ENCODE peak calls at places on chromosomes 5 and 9, in eight cellular contexts. D, B, V, J, Y, U, I and H are unnamed samples.

GRCh38 chr5:157271740-157272271 is 5.9 kb downstream of the CYFIP2 start:
- DNase-seq in Y (peak), D (no peak), J (no peak), V (no peak), B (no peak), U (no peak), I (no peak), H (no peak)

GRCh38 chr5:167871091-167871490 is 420.4 kb upstream of the WWC1 start:
- DNase-seq in J (no peak), Y (no peak), B (no peak), V (no peak), U (peak), I (no peak), D (peak), H (no peak)

GRCh38 chr9:133967024-133967741 is 24.9 kb downstream of the VAV2 start:
- DNase-seq in B (no peak), J (peak), I (no peak), U (peak), D (no peak), V (no peak), Y (no peak), H (no peak)

GRCh38 chr5:66828551-66829421 is 232.6 kb downstream of the MAST4 start:
- DNase-seq in V (peak), B (no peak), D (peak), I (peak), U (peak), J (peak), Y (no peak), H (no peak)

GRCh38 chr9:74974558-74974957 is 21.8 kb upstream of the C9orf40 start:
- DNase-seq in U (no peak), J (no peak), D (no peak), V (no peak), I (no peak), Y (no peak), B (no peak), H (no peak)

GRCh38 chr9:133767625-133768024 is 29.5 kb upstream of the SARDH start:
- DNase-seq in Y (no peak), D (no peak), I (peak), U (no peak), V (no peak), B (no peak), J (no peak), H (no peak)

GRCh38 chr5:164998590-164998989 is 1493.2 kb downstream of the MAT2B start:
- DNase-seq in Y (no peak), D (no peak), U (no peak), J (no peak), V (no peak), I (no peak), B (no peak), H (no peak)

GRCh38 chr9:94920439-94920951 is 194.0 kb downstream of the AOPEP start:
- DNase-seq in Y (no peak), D (peak), I (no peak), J (no peak), B (peak), U (peak), V (no peak), H (no peak)

GRCh38 chr9:3674561-3674960 is 148.8 kb upstream of the RFX3 start:
- DNase-seq in I (no peak), Y (no peak), J (no peak), B (no peak), V (no peak), U (no peak), D (no peak), H (no peak)

GRCh38 chr9:119905706-119906105 is 536.5 kb upstream of the BRINP1 start:
- DNase-seq in V (no peak), D (peak), U (no peak), Y (no peak), J (no peak), I (no peak), B (no peak), H (no peak)

GRCh38 chr5:32276173-32276853 is 36.4 kb downstream of the MTMR12 start:
- DNase-seq in Y (peak), J (no peak), U (peak), D (peak), I (no peak), B (peak), V (no peak), H (peak)

GRCh38 chr9:115615821-115616665 is 498.1 kb upstream of the TNC start:
- DNase-seq in V (no peak), J (peak), D (peak), Y (no peak), U (peak), I (no peak), B (peak), H (no peak)

GRCh38 chr5:150582281-150582791 is 58.1 kb upstream of the SYNPO start:
- DNase-seq in V (no peak), B (no peak), J (no peak), Y (no peak), U (peak), I (no peak), D (no peak), H (no peak)

GRCh38 chr9:36985769-36986547 is 48.1 kb downstream of the PAX5 start:
- DNase-seq in D (no peak), B (no peak), Y (no peak), V (no peak), U (no peak), I (no peak), J (no peak), H (peak)

GRCh38 chr9:133238851-133239532 is 29.9 kb upstream of the OBP2B start:
- DNase-seq in B (peak), J (peak), I (peak), V (no peak), U (no peak), Y (peak), D (peak), H (peak)

GRCh38 chr5:112795342-112795741 is 57.7 kb downstream of the APC start:
- DNase-seq in J (no peak), D (no peak), I (no peak), V (no peak), B (no peak), U (no peak), Y (no peak), H (no peak)

GRCh38 chr9:130483281-130483949 is 38.7 kb downstream of the ASS1 start:
- DNase-seq in J (no peak), U (no peak), V (no peak), I (no peak), B (no peak), D (no peak), Y (no peak), H (peak)

GRCh38 chr5:106481375-106481774 is 1189.4 kb downstream of the EFNA5 start:
- DNase-seq in J (no peak), D (no peak), V (no peak), I (no peak), B (no peak), Y (peak), U (peak), H (no peak)

GRCh38 chr9:116269250-116269649 is 115.7 kb downstream of the PAPPA start:
- DNase-seq in I (no peak), B (no peak), J (peak), V (no peak), Y (no peak), U (peak), D (peak), H (no peak)

GRCh38 chr5:151179489-151179840 is 21.9 kb upstream of the ANXA6 start:
- DNase-seq in B (no peak), D (no peak), J (no peak), V (no peak), Y (no peak), I (no peak), U (no peak), H (no peak)

GRCh38 chr5:53031695-53032096 is 42.5 kb downstream of the ITGA2 start:
- DNase-seq in D (peak), B (peak), Y (peak), U (peak), V (no peak), J (peak), I (no peak), H (no peak)

GRCh38 chr9:127944586-127945218 is 7.0 kb upstream of the DPM2 start:
- DNase-seq in V (no peak), B (no peak), D (no peak), I (no peak), U (no peak), J (no peak), Y (no peak), H (no peak)

GRCh38 chr9:109793196-109793595 is 13.2 kb downstream of the PALM2AKAP2 start:
- DNase-seq in V (no peak), D (peak), Y (no peak), U (peak), I (no peak), J (peak), B (peak), H (no peak)

GRCh38 chr9:10612649-10613398 is at the start of gene PTPRD:
- DNase-seq in U (peak), I (no peak), J (peak), D (peak), V (peak), Y (no peak), B (peak), H (peak)

GRCh38 chr5:135456238-135457099 is 4.3 kb upstream of the TIFAB start:
- DNase-seq in Y (peak), J (peak), V (no peak), D (peak), I (no peak), U (peak), B (peak), H (no peak)

GRCh38 chr9:136007906-136008692 is 46.9 kb upstream of the UBAC1 start:
- DNase-seq in Y (no peak), B (peak), D (peak), I (no peak), U (peak), V (no peak), J (peak), H (peak)

GRCh38 chr5:164277720-164278119 is 772.3 kb downstream of the MAT2B start:
- DNase-seq in V (no peak), J (no peak), U (peak), B (no peak), Y (peak), I (no peak), D (no peak), H (no peak)

GRCh38 chr5:159905496-159905895 is 10.8 kb upstream of the ADRA1B start:
- DNase-seq in B (peak), D (peak), U (peak), Y (peak), V (no peak), J (peak), I (no peak), H (no peak)

DNA sequence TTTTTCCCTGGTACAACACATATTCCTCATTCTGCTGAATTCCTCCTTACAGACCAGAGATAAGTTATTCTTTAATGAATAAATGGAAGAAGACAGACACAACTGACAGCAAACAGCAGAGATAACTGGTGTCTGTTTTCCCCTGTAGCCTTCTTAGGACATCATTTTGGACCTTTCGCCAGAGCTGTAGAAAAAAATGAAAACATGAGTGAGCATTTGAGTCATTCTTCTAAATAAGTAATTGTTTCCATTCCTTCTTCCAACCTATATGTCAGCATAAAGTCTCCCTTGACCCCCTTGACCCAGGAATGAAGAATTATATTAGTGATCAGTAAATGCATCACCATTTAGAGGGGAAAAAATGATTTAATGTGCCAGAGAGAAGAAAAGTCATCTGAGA is 596.8 kb downstream of the PSAT1 start:
- DNase-seq in I (no peak), D (peak), Y (no peak), V (no peak), J (no peak), U (no peak), B (no peak), H (no peak)
- H3K4me3 ChIP-seq in I (no peak), D (no peak), Y (no peak), V (no peak), J (no peak), U (no peak), B (no peak), H (no peak)

DNA sequence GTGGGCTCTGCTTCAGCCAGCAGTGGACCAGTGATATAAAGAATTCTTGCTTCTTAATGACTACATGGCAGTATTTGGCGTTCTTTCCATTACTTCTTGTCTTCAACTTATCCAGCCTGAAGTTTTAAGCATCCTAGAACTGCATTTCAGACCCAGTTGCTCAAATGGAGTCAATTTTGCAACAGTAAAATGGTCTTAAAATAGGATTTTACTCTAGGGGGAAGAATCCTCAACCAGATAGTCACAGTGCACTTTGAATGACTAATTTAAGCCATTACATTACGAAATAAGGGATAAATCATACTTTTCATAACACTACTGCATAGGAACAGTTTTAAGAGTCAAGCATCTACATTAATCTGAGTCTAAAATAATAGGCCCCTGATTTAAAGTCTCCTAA is 1.5 kb upstream of the SMARCA2 start:
- DNase-seq in Y (peak), J (no peak), D (peak), V (no peak), U (no peak), B (no peak), I (no peak), H (no peak)
- H3K4me3 ChIP-seq in Y (peak), J (peak), D (peak), V (peak), U (peak), B (peak), I (peak), H (no peak)

GRCh38 chr5:95953026-95953425 is 8.6 kb downstream of the ELL2 start:
- DNase-seq in I (no peak), U (no peak), B (no peak), V (no peak), Y (no peak), D (peak), J (no peak), H (no peak)
- H3K4me3 ChIP-seq in I (no peak), U (no peak), B (no peak), V (no peak), Y (no peak), D (peak), J (no peak), H (no peak)

GRCh38 chr5:37722236-37723146 is 117.3 kb downstream of the GDNF start:
- DNase-seq in V (peak), Y (peak), D (peak), I (no peak), J (peak), U (peak), B (peak), H (no peak)
- H3K4me3 ChIP-seq in V (no peak), Y (no peak), D (peak), I (no peak), J (no peak), U (no peak), B (no peak), H (no peak)

GRCh38 chr5:143396353-143396940 is 7.0 kb downstream of the NR3C1 start:
- DNase-seq in V (no peak), D (no peak), U (no peak), Y (no peak), I (no peak), B (no peak), J (no peak), H (no peak)
- H3K4me3 ChIP-seq in V (no peak), D (peak), U (peak), Y (peak), I (peak), B (peak), J (peak), H (no peak)

GRCh38 chr9:77019810-77020437 is 469 bp downstream of the FOXB2 start:
- DNase-seq in D (no peak), V (no peak), I (no peak), Y (no peak), U (no peak), B (no peak), J (no peak), H (peak)
- H3K4me3 ChIP-seq in D (no peak), V (no peak), I (peak), Y (no peak), U (no peak), B (peak), J (no peak), H (peak)

GRCh38 chr9:35071814-35072460 is 488 bp downstream of the VCP start:
- DNase-seq in V (peak), Y (peak), U (peak), D (peak), J (peak), B (peak), I (peak), H (peak)

GRCh38 chr9:35070823-35071813 is 1.3 kb downstream of the VCP start:
- DNase-seq in B (no peak), U (peak), I (peak), J (peak), Y (peak), V (no peak), D (peak), H (no peak)

GRCh38 chr9:35073276-35073607 is 817 bp upstream of the VCP start:
- DNase-seq in I (no peak), Y (no peak), D (no peak), J (no peak), U (no peak), V (no peak), B (no peak), H (no peak)

GRCh38 chr9:35074141-35074540 is 1.7 kb upstream of the VCP start:
- DNase-seq in B (no peak), U (no peak), V (no peak), Y (no peak), J (no peak), I (no peak), D (no peak), H (no peak)

DNA sequence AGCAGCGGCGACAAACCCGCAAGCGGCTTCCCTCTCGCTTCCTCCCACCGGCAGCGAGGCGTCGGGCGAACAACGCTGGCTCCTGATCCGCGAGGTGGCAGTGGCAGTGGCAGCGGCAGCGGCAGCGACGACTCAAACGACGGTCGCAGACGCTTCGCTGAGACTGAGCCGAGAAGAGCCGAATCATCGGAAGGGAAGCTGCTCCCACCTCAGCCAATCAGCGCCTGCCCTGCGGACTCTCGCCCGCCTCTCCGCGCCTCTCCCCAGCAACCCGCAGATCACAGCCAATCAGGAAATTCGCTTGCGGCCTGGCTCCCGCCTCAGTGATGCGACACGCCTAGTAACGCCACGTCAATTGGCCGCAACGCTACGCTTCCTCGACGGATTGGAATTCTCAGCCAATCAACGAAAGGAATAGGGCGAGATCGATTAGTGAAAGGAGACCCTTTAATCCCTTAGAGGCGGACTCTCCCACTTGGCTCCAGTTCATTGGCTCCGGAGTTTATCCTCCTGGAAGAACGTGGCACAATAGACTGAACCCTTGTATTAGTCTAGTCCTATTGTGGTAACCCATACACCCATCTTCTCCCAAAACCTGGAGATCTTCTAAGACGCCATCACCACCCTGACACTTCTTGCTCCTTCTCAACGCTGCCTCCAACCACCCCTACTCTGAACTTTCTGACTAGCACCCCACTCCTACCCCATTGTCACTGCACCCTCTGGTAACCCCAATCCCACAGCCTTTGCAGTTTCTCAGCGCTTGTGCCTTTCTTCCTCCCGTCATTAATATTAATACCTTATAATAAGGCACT is at the start of gene VCP:
- DNase-seq in U (peak), J (peak), V (peak), I (peak), D (peak), Y (peak), B (peak), H (peak)
- H3K4me3 ChIP-seq in U (peak), J (peak), V (peak), I (peak), D (peak), Y (peak), B (peak), H (peak)